ENCODE peak calls at places on chromosome 11, in nine cellular contexts. O, E, G, K, S, W, P, B and D are unnamed samples.

GRCh38 chr11:65780770-65781151 is at the start of gene AP5B1:
- DNase-seq in O (peak), E (peak), G (peak), K (peak), S (peak), W (no peak), P (peak), B (peak), D (peak)

GRCh38 chr11:114036958-114037357 is 22.6 kb upstream of the ZBTB16 start:
- DNase-seq in O (no peak), E (no peak), G (no peak), K (no peak), S (no peak), W (no peak), P (no peak), B (no peak), D (no peak)

GRCh38 chr11:31972623-31973022 is 118.3 kb upstream of the RCN1 start:
- DNase-seq in O (no peak), E (no peak), G (no peak), K (no peak), S (no peak), W (no peak), P (no peak), B (no peak), D (no peak)

GRCh38 chr11:131422491-131422890 is 52.1 kb downstream of the NTM start:
- DNase-seq in O (no peak), E (peak), G (no peak), K (no peak), S (no peak), W (no peak), P (no peak), B (no peak), D (no peak)

GRCh38 chr11:2998073-2998850 is 6.1 kb upstream of the NAP1L4 start:
- DNase-seq in O (no peak), E (no peak), G (no peak), K (peak), S (no peak), W (no peak), P (peak), B (no peak), D (no peak)

GRCh38 chr11:7564803-7565202 is 51.0 kb downstream of the PPFIBP2 start:
- DNase-seq in O (no peak), E (no peak), G (no peak), K (no peak), S (no peak), W (no peak), P (no peak), B (no peak), D (no peak)

GRCh38 chr11:83156150-83156995 is 558 bp upstream of the PCF11 start:
- DNase-seq in O (peak), E (peak), G (peak), K (peak), S (peak), W (peak), P (peak), B (peak), D (peak)

GRCh38 chr11:3836903-3837302 is 3.9 kb downstream of the RHOG start:
- DNase-seq in O (peak), E (no peak), G (no peak), K (peak), S (no peak), W (no peak), P (no peak), B (no peak), D (peak)

GRCh38 chr11:60972182-60973030 is 926 bp downstream of the CD6 start:
- DNase-seq in O (no peak), E (no peak), G (no peak), K (no peak), S (no peak), W (no peak), P (no peak), B (no peak), D (no peak)

GRCh38 chr11:35305670-35306382 is 113.5 kb downstream of the SLC1A2 start:
- DNase-seq in O (no peak), E (peak), G (peak), K (peak), S (peak), W (no peak), P (peak), B (no peak), D (no peak)

GRCh38 chr11:17812286-17813187 is 78.0 kb downstream of the KCNC1 start:
- DNase-seq in O (no peak), E (no peak), G (no peak), K (no peak), S (no peak), W (no peak), P (no peak), B (no peak), D (no peak)

GRCh38 chr11:17183836-17184235 is 23.9 kb downstream of the PIK3C2A start:
- DNase-seq in O (no peak), E (no peak), G (no peak), K (no peak), S (no peak), W (no peak), P (no peak), B (no peak), D (no peak)

GRCh38 chr11:103798456-103798855 is 238.0 kb upstream of the DDI1 start:
- DNase-seq in O (no peak), E (no peak), G (no peak), K (no peak), S (peak), W (no peak), P (no peak), B (no peak), D (no peak)

GRCh38 chr11:44658451-44658850 is 68.3 kb upstream of the TSPAN18 start:
- DNase-seq in O (no peak), E (peak), G (no peak), K (no peak), S (peak), W (no peak), P (no peak), B (no peak), D (no peak)

GRCh38 chr11:30879322-30880020 is 293.3 kb upstream of the MPPED2 start:
- DNase-seq in O (no peak), E (no peak), G (no peak), K (peak), S (no peak), W (no peak), P (no peak), B (no peak), D (no peak)

GRCh38 chr11:58058276-58059010 is 27.7 kb downstream of the OR6Q1 start:
- DNase-seq in O (no peak), E (no peak), G (no peak), K (peak), S (no peak), W (no peak), P (no peak), B (peak), D (no peak)

GRCh38 chr11:94342250-94342649 is 37.9 kb downstream of the IZUMO1R start:
- DNase-seq in O (no peak), E (no peak), G (no peak), K (no peak), S (no peak), W (no peak), P (no peak), B (no peak), D (no peak)

DNA sequence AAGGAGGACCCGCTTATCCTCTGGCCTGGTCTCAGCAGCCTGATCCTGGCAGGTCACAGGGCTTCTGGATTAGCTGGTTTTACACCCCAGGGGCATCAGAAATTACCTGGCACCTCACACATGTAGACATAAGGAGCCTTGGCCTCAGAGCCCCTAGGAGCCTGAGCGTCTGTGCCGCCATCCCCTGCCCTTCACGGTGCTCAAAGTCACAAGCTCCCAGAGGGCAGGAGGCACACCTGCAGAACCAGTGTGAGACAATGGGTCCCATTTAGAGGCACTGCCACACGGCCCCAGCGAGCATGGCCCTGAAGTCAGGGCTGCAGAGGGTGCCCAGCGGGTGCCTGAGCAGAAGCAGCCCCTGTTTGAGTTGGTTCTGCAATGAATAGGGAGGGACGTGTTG is 3.9 kb downstream of the DGKZ start:
- DNase-seq in O (no peak), E (no peak), G (no peak), K (no peak), S (no peak), W (no peak), P (no peak), B (no peak), D (no peak)
- H3K27ac ChIP-seq in O (peak), E (no peak), G (no peak), K (peak), S (no peak), W (no peak), P (no peak), B (peak), D (no peak)

GRCh38 chr11:111069076-111069475 is 176.4 kb upstream of the POU2AF2 start:
- DNase-seq in O (no peak), E (peak), G (no peak), K (no peak), S (peak), W (no peak), P (no peak), B (no peak), D (no peak)
- TF ChIP-seq CTCF in O (no peak), E (no peak), G (no peak), K (no peak), S (peak), W (no peak), P (no peak), B (no peak), D (no peak)

GRCh38 chr11:8911040-8911823 is at the start of gene AKIP1:
- DNase-seq in O (peak), E (peak), G (peak), K (peak), S (peak), W (peak), P (peak), B (peak), D (peak)
- TF ChIP-seq POLR2A in O (peak), E (peak), G (peak), K (no peak), S (peak), W (peak), P (peak), B (no peak), D (peak)

GRCh38 chr11:72635931-72636330 is 38.3 kb downstream of the PDE2A start:
- DNase-seq in O (peak), E (no peak), G (no peak), K (no peak), S (no peak), W (no peak), P (no peak), B (no peak), D (no peak)

GRCh38 chr11:72634472-72635095 is 39.6 kb downstream of the PDE2A start:
- DNase-seq in O (peak), E (no peak), G (no peak), K (peak), S (no peak), W (no peak), P (no peak), B (no peak), D (peak)

GRCh38 chr11:72634016-72634415 is 40.2 kb downstream of the PDE2A start:
- DNase-seq in O (no peak), E (no peak), G (no peak), K (no peak), S (no peak), W (no peak), P (no peak), B (no peak), D (no peak)

GRCh38 chr11:72637198-72637597 is 37.0 kb downstream of the PDE2A start:
- DNase-seq in O (no peak), E (no peak), G (no peak), K (no peak), S (no peak), W (no peak), P (no peak), B (no peak), D (no peak)

GRCh38 chr11:72635309-72635915 is 38.8 kb downstream of the PDE2A start:
- DNase-seq in O (no peak), E (no peak), G (no peak), K (no peak), S (no peak), W (no peak), P (no peak), B (no peak), D (no peak)
- H3K27ac ChIP-seq in O (peak), E (no peak), G (no peak), K (no peak), S (no peak), W (no peak), P (no peak), B (no peak), D (peak)